ENCODE peak calls at places on chromosomes 13 and 19, in nine cellular contexts. One of them, this sample, is unnamed.

GRCh38 chr19:55437410-55437809 is 5.7 kb downstream of the SHISA7 start:
- DNase-seq in activated CD4-positive, CD25-positive, alpha-beta regulatory T cell: no peak
- DNase-seq in Daoy: peak
- DNase-seq in HuH-7.5: peak
- DNase-seq in tibial artery: no peak
- DNase-seq in activated CD4-positive, alpha-beta T cell treated with anti-CD3 and anti-CD28 coated beads, Interleukin-2, amount 50 U/mL, for 24 hours: no peak
- DNase-seq in NCI-H345: no peak
- DNase-seq in small intestine: peak
- DNase-seq in frontal cortex: no peak
- DNase-seq in this sample: no peak

GRCh38 chr13:32910530-32910929 is 105.7 kb upstream of the KL start:
- DNase-seq in activated CD4-positive, CD25-positive, alpha-beta regulatory T cell: no peak
- DNase-seq in Daoy: no peak
- DNase-seq in HuH-7.5: no peak
- DNase-seq in tibial artery: no peak
- DNase-seq in activated CD4-positive, alpha-beta T cell treated with anti-CD3 and anti-CD28 coated beads, Interleukin-2, amount 50 U/mL, for 24 hours: no peak
- DNase-seq in NCI-H345: no peak
- DNase-seq in small intestine: no peak
- DNase-seq in frontal cortex: no peak
- DNase-seq in this sample: no peak

GRCh38 chr19:41701401-41702075 is 6.9 kb upstream of the CEACAM5 start:
- DNase-seq in activated CD4-positive, CD25-positive, alpha-beta regulatory T cell: no peak
- DNase-seq in Daoy: peak
- DNase-seq in HuH-7.5: no peak
- DNase-seq in tibial artery: no peak
- DNase-seq in activated CD4-positive, alpha-beta T cell treated with anti-CD3 and anti-CD28 coated beads, Interleukin-2, amount 50 U/mL, for 24 hours: no peak
- DNase-seq in NCI-H345: no peak
- DNase-seq in small intestine: peak
- DNase-seq in frontal cortex: no peak
- DNase-seq in this sample: no peak

GRCh38 chr19:5889288-5889971 is 14.2 kb downstream of the NDUFA11 start:
- DNase-seq in activated CD4-positive, CD25-positive, alpha-beta regulatory T cell: no peak
- DNase-seq in Daoy: no peak
- DNase-seq in HuH-7.5: no peak
- DNase-seq in tibial artery: no peak
- DNase-seq in activated CD4-positive, alpha-beta T cell treated with anti-CD3 and anti-CD28 coated beads, Interleukin-2, amount 50 U/mL, for 24 hours: no peak
- DNase-seq in NCI-H345: no peak
- DNase-seq in small intestine: no peak
- DNase-seq in frontal cortex: no peak
- DNase-seq in this sample: no peak

GRCh38 chr13:93004919-93005318 is 221.7 kb upstream of the GPC6 start:
- DNase-seq in activated CD4-positive, CD25-positive, alpha-beta regulatory T cell: no peak
- DNase-seq in Daoy: no peak
- DNase-seq in HuH-7.5: no peak
- DNase-seq in tibial artery: no peak
- DNase-seq in activated CD4-positive, alpha-beta T cell treated with anti-CD3 and anti-CD28 coated beads, Interleukin-2, amount 50 U/mL, for 24 hours: no peak
- DNase-seq in NCI-H345: no peak
- DNase-seq in small intestine: no peak
- DNase-seq in frontal cortex: no peak
- DNase-seq in this sample: no peak

GRCh38 chr13:52411629-52412028 is 5.7 kb upstream of the THSD1 start:
- DNase-seq in activated CD4-positive, CD25-positive, alpha-beta regulatory T cell: no peak
- DNase-seq in Daoy: no peak
- DNase-seq in HuH-7.5: no peak
- DNase-seq in tibial artery: no peak
- DNase-seq in activated CD4-positive, alpha-beta T cell treated with anti-CD3 and anti-CD28 coated beads, Interleukin-2, amount 50 U/mL, for 24 hours: no peak
- DNase-seq in NCI-H345: no peak
- DNase-seq in small intestine: no peak
- DNase-seq in frontal cortex: no peak
- DNase-seq in this sample: no peak

GRCh38 chr13:40101708-40102359 is 446.4 kb downstream of the COG6 start:
- DNase-seq in activated CD4-positive, CD25-positive, alpha-beta regulatory T cell: no peak
- DNase-seq in Daoy: no peak
- DNase-seq in HuH-7.5: no peak
- DNase-seq in tibial artery: no peak
- DNase-seq in activated CD4-positive, alpha-beta T cell treated with anti-CD3 and anti-CD28 coated beads, Interleukin-2, amount 50 U/mL, for 24 hours: no peak
- DNase-seq in NCI-H345: no peak
- DNase-seq in small intestine: no peak
- DNase-seq in frontal cortex: no peak
- DNase-seq in this sample: no peak

GRCh38 chr19:1568320-1569019 is at the start of gene MEX3D:
- DNase-seq in activated CD4-positive, CD25-positive, alpha-beta regulatory T cell: peak
- DNase-seq in Daoy: peak
- DNase-seq in HuH-7.5: peak
- DNase-seq in tibial artery: peak
- DNase-seq in activated CD4-positive, alpha-beta T cell treated with anti-CD3 and anti-CD28 coated beads, Interleukin-2, amount 50 U/mL, for 24 hours: peak
- DNase-seq in NCI-H345: peak
- DNase-seq in small intestine: peak
- DNase-seq in frontal cortex: peak
- DNase-seq in this sample: peak

GRCh38 chr19:19110410-19111137 is 27.7 kb downstream of the TMEM161A start:
- DNase-seq in activated CD4-positive, CD25-positive, alpha-beta regulatory T cell: no peak
- DNase-seq in Daoy: no peak
- DNase-seq in HuH-7.5: no peak
- DNase-seq in tibial artery: no peak
- DNase-seq in activated CD4-positive, alpha-beta T cell treated with anti-CD3 and anti-CD28 coated beads, Interleukin-2, amount 50 U/mL, for 24 hours: no peak
- DNase-seq in NCI-H345: no peak
- DNase-seq in small intestine: peak
- DNase-seq in frontal cortex: no peak
- DNase-seq in this sample: no peak

GRCh38 chr19:17415107-17415506 is 4.7 kb upstream of the MVB12A start:
- DNase-seq in activated CD4-positive, CD25-positive, alpha-beta regulatory T cell: no peak
- DNase-seq in Daoy: no peak
- DNase-seq in HuH-7.5: no peak
- DNase-seq in tibial artery: no peak
- DNase-seq in activated CD4-positive, alpha-beta T cell treated with anti-CD3 and anti-CD28 coated beads, Interleukin-2, amount 50 U/mL, for 24 hours: no peak
- DNase-seq in NCI-H345: no peak
- DNase-seq in small intestine: no peak
- DNase-seq in frontal cortex: no peak
- DNase-seq in this sample: no peak

GRCh38 chr13:27790523-27790922 is 1.8 kb upstream of the GSX1 start:
- DNase-seq in activated CD4-positive, CD25-positive, alpha-beta regulatory T cell: no peak
- DNase-seq in Daoy: no peak
- DNase-seq in HuH-7.5: no peak
- DNase-seq in tibial artery: no peak
- DNase-seq in activated CD4-positive, alpha-beta T cell treated with anti-CD3 and anti-CD28 coated beads, Interleukin-2, amount 50 U/mL, for 24 hours: no peak
- DNase-seq in NCI-H345: no peak
- DNase-seq in small intestine: no peak
- DNase-seq in frontal cortex: no peak
- DNase-seq in this sample: no peak

GRCh38 chr19:33492090-33492489 is 29.5 kb downstream of the PEPD start:
- DNase-seq in activated CD4-positive, CD25-positive, alpha-beta regulatory T cell: no peak
- DNase-seq in Daoy: no peak
- DNase-seq in HuH-7.5: no peak
- DNase-seq in tibial artery: no peak
- DNase-seq in activated CD4-positive, alpha-beta T cell treated with anti-CD3 and anti-CD28 coated beads, Interleukin-2, amount 50 U/mL, for 24 hours: no peak
- DNase-seq in NCI-H345: no peak
- DNase-seq in small intestine: no peak
- DNase-seq in frontal cortex: no peak
- DNase-seq in this sample: no peak

GRCh38 chr19:9969688-9969975 is 33.3 kb upstream of the OLFM2 start:
- DNase-seq in activated CD4-positive, CD25-positive, alpha-beta regulatory T cell: no peak
- DNase-seq in Daoy: no peak
- DNase-seq in HuH-7.5: no peak
- DNase-seq in tibial artery: no peak
- DNase-seq in activated CD4-positive, alpha-beta T cell treated with anti-CD3 and anti-CD28 coated beads, Interleukin-2, amount 50 U/mL, for 24 hours: no peak
- DNase-seq in NCI-H345: no peak
- DNase-seq in small intestine: no peak
- DNase-seq in frontal cortex: no peak
- DNase-seq in this sample: no peak

GRCh38 chr19:42054205-42054604 is 15.8 kb downstream of the GRIK5 start:
- DNase-seq in activated CD4-positive, CD25-positive, alpha-beta regulatory T cell: no peak
- DNase-seq in Daoy: no peak
- DNase-seq in HuH-7.5: no peak
- DNase-seq in tibial artery: no peak
- DNase-seq in activated CD4-positive, alpha-beta T cell treated with anti-CD3 and anti-CD28 coated beads, Interleukin-2, amount 50 U/mL, for 24 hours: no peak
- DNase-seq in NCI-H345: no peak
- DNase-seq in small intestine: no peak
- DNase-seq in frontal cortex: no peak
- DNase-seq in this sample: no peak

GRCh38 chr13:93118081-93118615 is 108.5 kb upstream of the GPC6 start:
- DNase-seq in activated CD4-positive, CD25-positive, alpha-beta regulatory T cell: no peak
- DNase-seq in Daoy: no peak
- DNase-seq in HuH-7.5: no peak
- DNase-seq in tibial artery: no peak
- DNase-seq in activated CD4-positive, alpha-beta T cell treated with anti-CD3 and anti-CD28 coated beads, Interleukin-2, amount 50 U/mL, for 24 hours: no peak
- DNase-seq in NCI-H345: no peak
- DNase-seq in small intestine: no peak
- DNase-seq in frontal cortex: no peak
- DNase-seq in this sample: no peak

GRCh38 chr19:40280608-40281221 is 4.4 kb downstream of the AKT2 start:
- DNase-seq in activated CD4-positive, CD25-positive, alpha-beta regulatory T cell: no peak
- DNase-seq in Daoy: no peak
- DNase-seq in HuH-7.5: no peak
- DNase-seq in tibial artery: no peak
- DNase-seq in activated CD4-positive, alpha-beta T cell treated with anti-CD3 and anti-CD28 coated beads, Interleukin-2, amount 50 U/mL, for 24 hours: no peak
- DNase-seq in NCI-H345: no peak
- DNase-seq in small intestine: peak
- DNase-seq in frontal cortex: no peak
- DNase-seq in this sample: no peak

GRCh38 chr13:93298741-93299140 is 72.1 kb downstream of the GPC6 start:
- DNase-seq in activated CD4-positive, CD25-positive, alpha-beta regulatory T cell: no peak
- DNase-seq in Daoy: no peak
- DNase-seq in HuH-7.5: no peak
- DNase-seq in tibial artery: no peak
- DNase-seq in activated CD4-positive, alpha-beta T cell treated with anti-CD3 and anti-CD28 coated beads, Interleukin-2, amount 50 U/mL, for 24 hours: no peak
- DNase-seq in NCI-H345: no peak
- DNase-seq in small intestine: no peak
- DNase-seq in frontal cortex: no peak
- DNase-seq in this sample: no peak

GRCh38 chr13:99812611-99813010 is 159.0 kb downstream of the ZIC5 start:
- DNase-seq in activated CD4-positive, CD25-positive, alpha-beta regulatory T cell: no peak
- DNase-seq in Daoy: peak
- DNase-seq in HuH-7.5: no peak
- DNase-seq in tibial artery: no peak
- DNase-seq in activated CD4-positive, alpha-beta T cell treated with anti-CD3 and anti-CD28 coated beads, Interleukin-2, amount 50 U/mL, for 24 hours: no peak
- DNase-seq in NCI-H345: no peak
- DNase-seq in small intestine: no peak
- DNase-seq in frontal cortex: no peak
- DNase-seq in this sample: no peak

GRCh38 chr13:23674795-23675640 is 104.8 kb downstream of the TNFRSF19 start:
- DNase-seq in activated CD4-positive, CD25-positive, alpha-beta regulatory T cell: no peak
- DNase-seq in Daoy: peak
- DNase-seq in HuH-7.5: peak
- DNase-seq in tibial artery: no peak
- DNase-seq in activated CD4-positive, alpha-beta T cell treated with anti-CD3 and anti-CD28 coated beads, Interleukin-2, amount 50 U/mL, for 24 hours: no peak
- DNase-seq in NCI-H345: no peak
- DNase-seq in small intestine: no peak
- DNase-seq in frontal cortex: no peak
- DNase-seq in this sample: no peak